ENCODE peak calls at places on chromosomes 7 and 10, in four cellular contexts. T is GM20000, M is endodermal cell, R is ureter. K is an unnamed sample.

GRCh38 chr7:143429770-143430698 is 13.2 kb upstream of the TAS2R60 start:
- DNase-seq in T (no peak), M (no peak), R (no peak), K (no peak)

GRCh38 chr10:132002004-132002403 is 20.3 kb upstream of the BNIP3 start:
- DNase-seq in T (no peak), M (peak; percentile 69), R (no peak), K (no peak)

GRCh38 chr10:31770307-31770902 is 158.2 kb downstream of the ARHGAP12 start:
- DNase-seq in T (peak; percentile 71), M (peak; percentile 76), R (no peak), K (no peak)

GRCh38 chr10:114283535-114283934 is 44.5 kb downstream of the VWA2 start:
- DNase-seq in T (no peak), M (no peak), R (no peak), K (no peak)

GRCh38 chr10:13961096-13961495 is 369.6 kb downstream of the FRMD4A start:
- DNase-seq in T (no peak), M (no peak), R (no peak), K (no peak)

GRCh38 chr10:133262696-133263095 is 14.0 kb downstream of the ADAM8 start:
- DNase-seq in T (no peak), M (no peak), R (no peak), K (no peak)

GRCh38 chr10:324593-324992 is 189.3 kb downstream of the ZMYND11 start:
- DNase-seq in T (no peak), M (no peak), R (no peak), K (no peak)

GRCh38 chr7:106788637-106789036 is 76.4 kb upstream of the PIK3CG start:
- DNase-seq in T (no peak), M (no peak), R (no peak), K (no peak)

GRCh38 chr10:8183241-8183704 is 128.8 kb downstream of the GATA3 start:
- DNase-seq in T (no peak), M (no peak), R (no peak), K (no peak)

GRCh38 chr10:4265964-4266363 is 481.0 kb upstream of the KLF6 start:
- DNase-seq in T (no peak), M (no peak), R (no peak), K (no peak)